ENCODE peak calls at places on chromosomes 7 and 10, in eight cellular contexts. S, W, L, X, G, M, C and U are unnamed samples.

GRCh38 chr10:123134058-123134914 is 1.5 kb upstream of the HMX3 start:
- DNase-seq in S (peak), W (no peak), L (no peak), X (no peak), G (no peak), M (no peak), C (no peak), U (no peak)

GRCh38 chr7:130084037-130084875 is 13.9 kb downstream of the KLHDC10 start:
- DNase-seq in S (no peak), W (no peak), L (peak), X (no peak), G (peak), M (no peak), C (no peak), U (peak)

GRCh38 chr10:18021725-18022480 is 70.2 kb downstream of the SLC39A12 start:
- DNase-seq in S (no peak), W (no peak), L (peak), X (no peak), G (no peak), M (no peak), C (no peak), U (no peak)

GRCh38 chr10:5559642-5560141 is 34.9 kb downstream of the CALML3 start:
- DNase-seq in S (no peak), W (peak), L (peak), X (peak), G (peak), M (peak), C (no peak), U (peak)

GRCh38 chr7:2241580-2242540 is at the start of the genes MRM2 and NUDT1:
- DNase-seq in S (peak), W (peak), L (peak), X (peak), G (peak), M (peak), C (peak), U (peak)

GRCh38 chr7:157827045-157827862 is 490.4 kb downstream of the DNAJB6 start:
- DNase-seq in S (no peak), W (no peak), L (no peak), X (no peak), G (no peak), M (no peak), C (no peak), U (no peak)

GRCh38 chr10:71278691-71279588 is 40.1 kb upstream of the SLC29A3 start:
- DNase-seq in S (no peak), W (no peak), L (no peak), X (no peak), G (no peak), M (no peak), C (no peak), U (no peak)

GRCh38 chr10:30805061-30805460 is 175.5 kb upstream of the LYZL2 start:
- DNase-seq in S (no peak), W (no peak), L (no peak), X (no peak), G (no peak), M (no peak), C (no peak), U (no peak)

GRCh38 chr7:70634610-70635068 is 497.3 kb upstream of the GALNT17 start:
- DNase-seq in S (no peak), W (peak), L (peak), X (peak), G (no peak), M (no peak), C (no peak), U (peak)

GRCh38 chr10:82811621-82812020 is 936.6 kb downstream of the NRG3 start:
- DNase-seq in S (peak), W (no peak), L (peak), X (no peak), G (no peak), M (no peak), C (peak), U (peak)

GRCh38 chr7:102927303-102927933 is 14.6 kb downstream of the LRRC17 start:
- DNase-seq in S (no peak), W (no peak), L (no peak), X (peak), G (no peak), M (no peak), C (no peak), U (no peak)

GRCh38 chr7:150665882-150666281 is 19.6 kb upstream of the GIMAP2 start:
- DNase-seq in S (no peak), W (no peak), L (no peak), X (no peak), G (no peak), M (no peak), C (no peak), U (no peak)

GRCh38 chr10:21926949-21927348 is 76.6 kb downstream of the DNAJC1 start:
- DNase-seq in S (no peak), W (peak), L (peak), X (peak), G (peak), M (no peak), C (no peak), U (peak)

GRCh38 chr10:123552760-123553554 is 113.2 kb upstream of the GPR26 start:
- DNase-seq in S (peak), W (no peak), L (no peak), X (no peak), G (no peak), M (no peak), C (no peak), U (no peak)

GRCh38 chr10:130547368-130547767 is 411.2 kb downstream of the GLRX3 start:
- DNase-seq in S (no peak), W (no peak), L (no peak), X (no peak), G (no peak), M (no peak), C (no peak), U (peak)
- TF ChIP-seq CTCF in S (no peak), W (no peak), L (no peak), X (no peak), G (no peak), M (no peak), C (no peak), U (peak)

GRCh38 chr7:116591202-116592040 is 66.6 kb downstream of the CAV1 start:
- DNase-seq in S (peak), W (peak), L (peak), X (peak), G (no peak), M (no peak), C (no peak), U (peak)
- TF ChIP-seq CTCF in S (peak), W (peak), L (peak), X (peak), G (peak), M (peak), C (peak), U (peak)

GRCh38 chr7:10022957-10023356 is 950.7 kb upstream of the PHF14 start:
- DNase-seq in S (no peak), W (peak), L (no peak), X (no peak), G (no peak), M (no peak), C (peak), U (peak)
- TF ChIP-seq CTCF in S (no peak), W (no peak), L (no peak), X (no peak), G (no peak), M (no peak), C (no peak), U (no peak)

GRCh38 chr10:24515481-24515880 is 208.2 kb downstream of the ARHGAP21 start:
- DNase-seq in S (no peak), W (no peak), L (no peak), X (no peak), G (no peak), M (no peak), C (no peak), U (no peak)

GRCh38 chr10:24518411-24518810 is 205.3 kb downstream of the ARHGAP21 start:
- DNase-seq in S (no peak), W (peak), L (no peak), X (no peak), G (no peak), M (no peak), C (no peak), U (peak)

GRCh38 chr10:24518981-24519597 is 204.6 kb downstream of the ARHGAP21 start:
- DNase-seq in S (peak), W (peak), L (peak), X (peak), G (peak), M (peak), C (peak), U (peak)

GRCh38 chr10:24513155-24513554 is 210.5 kb downstream of the ARHGAP21 start:
- DNase-seq in S (no peak), W (peak), L (peak), X (peak), G (no peak), M (no peak), C (peak), U (peak)
- TF ChIP-seq CTCF in S (no peak), W (peak), L (peak), X (peak), G (peak), M (no peak), C (no peak), U (peak)

GRCh38 chr7:200290-200689 is 7.9 kb downstream of the FAM20C start:
- DNase-seq in S (no peak), W (no peak), L (no peak), X (no peak), G (no peak), M (no peak), C (no peak), U (no peak)
- TF ChIP-seq CTCF in S (no peak), W (no peak), L (no peak), X (peak), G (no peak), M (no peak), C (no peak), U (no peak)

DNA sequence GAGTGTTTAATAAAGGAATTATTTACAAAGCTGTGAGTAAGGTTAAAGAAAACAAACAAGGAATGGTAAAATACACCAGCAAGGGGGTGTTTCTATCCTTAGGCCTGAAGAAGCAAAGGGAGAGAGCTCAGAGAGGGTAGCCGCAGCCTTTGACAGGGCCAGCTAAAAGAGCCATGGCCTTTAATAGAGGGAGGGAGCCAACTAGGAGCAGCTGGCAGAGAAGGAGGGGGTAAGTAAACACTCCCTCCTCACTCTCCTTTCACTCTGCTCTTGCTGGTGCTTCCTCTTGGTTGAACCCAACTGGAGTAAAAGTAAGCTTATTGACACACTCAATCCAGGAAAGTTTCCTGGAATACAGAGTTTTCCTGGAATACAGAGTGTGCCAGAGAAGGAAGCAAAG is 87.5 kb downstream of the CH25H start:
- DNase-seq in S (no peak), W (no peak), L (no peak), X (no peak), G (no peak), M (no peak), C (no peak), U (no peak)
- TF ChIP-seq CTCF in S (no peak), W (no peak), L (no peak), X (no peak), G (no peak), M (no peak), C (no peak), U (no peak)

DNA sequence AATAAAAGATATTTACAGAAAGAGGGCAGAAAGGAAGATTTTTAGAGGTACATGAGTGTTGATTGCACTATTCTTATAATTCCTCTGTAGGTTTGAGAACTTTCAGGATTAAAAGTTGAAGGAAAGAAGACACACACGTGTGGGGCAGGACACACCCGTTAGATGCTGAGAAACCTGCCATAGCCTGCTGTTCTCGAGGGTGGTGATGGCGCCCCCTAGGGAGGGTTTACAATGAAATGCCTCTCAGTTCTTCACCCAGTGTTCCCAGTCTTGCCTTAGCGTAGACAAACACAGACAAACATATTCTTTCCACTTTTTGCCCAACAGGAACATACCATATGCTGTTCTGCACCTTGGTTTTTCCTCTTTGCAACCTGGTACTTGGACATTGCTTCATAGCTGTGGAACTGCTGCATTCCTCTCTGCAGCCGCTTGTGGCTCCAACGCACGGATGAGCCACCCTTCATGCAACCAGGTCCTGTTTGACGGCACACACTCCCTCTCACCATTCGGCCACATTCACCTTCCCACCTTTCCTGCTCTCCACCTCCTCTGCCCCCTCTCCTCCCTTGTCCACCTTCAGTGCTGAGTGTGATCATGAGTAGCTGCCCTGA is 23.3 kb upstream of the HSPA12A start:
- DNase-seq in S (peak), W (peak), L (peak), X (no peak), G (no peak), M (no peak), C (no peak), U (peak)
- TF ChIP-seq CTCF in S (peak), W (peak), L (peak), X (peak), G (peak), M (no peak), C (no peak), U (peak)

DNA sequence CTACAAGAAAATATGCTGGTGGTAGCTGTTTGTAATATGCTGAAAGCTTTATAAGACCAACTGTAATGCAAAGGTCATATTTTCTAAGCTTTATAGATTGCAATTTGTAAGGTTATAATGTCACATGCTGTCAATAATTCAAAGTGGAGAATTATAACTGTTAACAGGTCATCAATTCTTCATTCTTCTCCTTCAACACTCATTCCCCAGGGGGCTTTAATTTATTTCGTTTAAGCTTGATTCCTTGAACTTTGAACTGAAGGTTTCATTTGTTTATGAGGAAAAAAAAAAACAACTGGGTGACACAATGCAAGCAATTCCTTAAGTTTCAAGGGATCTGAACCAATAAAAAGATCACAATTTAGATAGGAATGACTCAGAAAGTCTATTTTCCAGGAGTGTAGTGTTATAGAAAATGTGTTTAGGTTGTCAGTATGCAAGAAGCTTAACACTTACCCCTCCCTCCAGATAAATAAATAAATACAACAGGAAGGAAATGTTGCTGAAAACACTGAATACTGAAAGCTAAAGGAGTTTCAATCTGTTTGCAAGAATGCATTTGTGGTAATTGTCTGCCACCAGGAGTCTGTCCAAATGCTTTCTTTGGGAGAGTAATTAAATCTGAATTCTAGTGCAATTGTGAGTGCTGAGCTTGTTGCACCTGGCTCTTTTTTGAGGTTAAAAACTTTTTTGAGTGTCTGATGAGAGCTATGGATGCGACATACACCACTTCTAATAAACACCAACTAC is 183.6 kb downstream of the SORCS1 start:
- DNase-seq in S (no peak), W (no peak), L (no peak), X (no peak), G (no peak), M (no peak), C (no peak), U (no peak)
- TF ChIP-seq CTCF in S (no peak), W (no peak), L (no peak), X (no peak), G (no peak), M (no peak), C (no peak), U (no peak)

GRCh38 chr10:117005454-117006055 is 568 bp upstream of the SHTN1 start:
- DNase-seq in S (peak), W (no peak), L (no peak), X (peak), G (peak), M (no peak), C (peak), U (peak)
- TF ChIP-seq CTCF in S (no peak), W (no peak), L (no peak), X (no peak), G (no peak), M (no peak), C (no peak), U (peak)

DNA sequence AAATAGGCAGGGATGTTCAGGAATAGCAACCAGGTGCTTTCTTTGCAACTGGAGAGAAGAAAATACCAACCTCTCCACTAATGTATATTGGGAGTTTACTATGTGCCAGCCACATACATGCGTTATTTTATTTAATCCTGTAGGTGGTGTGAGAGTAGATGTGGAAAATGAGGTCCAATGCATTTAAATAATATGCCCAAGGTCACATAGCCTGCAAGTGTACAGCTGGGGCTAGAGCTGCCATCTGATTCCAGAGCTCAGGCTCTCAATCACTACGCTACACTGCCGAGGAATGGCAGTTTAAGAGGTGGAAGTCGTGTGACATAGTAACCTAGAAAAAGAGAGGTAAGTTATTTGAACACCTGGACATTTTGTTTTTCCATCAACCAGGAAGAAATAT is 277.0 kb downstream of the EXOC4 start:
- DNase-seq in S (no peak), W (no peak), L (no peak), X (no peak), G (no peak), M (no peak), C (no peak), U (no peak)
- TF ChIP-seq CTCF in S (no peak), W (no peak), L (no peak), X (no peak), G (no peak), M (no peak), C (no peak), U (no peak)